ENCODE peak calls at places on chromosomes 3 and 15, in eight cellular contexts. U, M, W, H, L, N, X and K are unnamed samples.
A peak's percentile ranks its signal among the peaks of the same experiment; 100 is the strongest.

GRCh38 chr3:154886437-154886836 is 193.7 kb upstream of the MME start:
- DNase-seq in U (no peak), M (peak; percentile 21), W (no peak), H (peak; percentile 100), L (no peak), N (no peak), X (no peak), K (no peak)

GRCh38 chr15:60392986-60393811 is 4.6 kb downstream of the ANXA2 start:
- DNase-seq in U (no peak), M (peak; percentile 81), W (peak; percentile 98), H (peak; percentile 98), L (peak; percentile 78), N (no peak), X (no peak), K (peak; percentile 85)

GRCh38 chr15:98647026-98647773 is 1.1 kb upstream of the IGF1R start:
- DNase-seq in U (peak; percentile 87), M (peak; percentile 64), W (peak; percentile 91), H (peak; percentile 43), L (peak; percentile 79), N (peak; percentile 67), X (no peak), K (peak; percentile 76)

GRCh38 chr3:64687781-64688515 is at the start of gene ADAMTS9:
- DNase-seq in U (peak; percentile 82), M (peak; percentile 89), W (peak; percentile 35), H (peak; percentile 60), L (peak; percentile 54), N (no peak), X (no peak), K (peak; percentile 73)

GRCh38 chr3:115341208-115341607 is 194.1 kb upstream of the ZBTB20 start:
- DNase-seq in U (no peak), M (no peak), W (peak; percentile 12), H (peak; percentile 78), L (no peak), N (no peak), X (no peak), K (no peak)

GRCh38 chr15:43168192-43169107 is 16.8 kb upstream of the CCNDBP1 start:
- DNase-seq in U (no peak), M (peak; percentile 16), W (no peak), H (peak; percentile 81), L (no peak), N (no peak), X (no peak), K (no peak)

GRCh38 chr15:78012643-78013077 is 64.9 kb downstream of the TBC1D2B start:
- DNase-seq in U (no peak), M (no peak), W (peak; percentile 65), H (no peak), L (peak; percentile 92), N (no peak), X (no peak), K (peak; percentile 85)

GRCh38 chr3:11919390-11919789 is 72.7 kb upstream of the TAMM41 start:
- DNase-seq in U (no peak), M (no peak), W (no peak), H (no peak), L (no peak), N (no peak), X (no peak), K (no peak)

GRCh38 chr15:89421219-89421618 is 75.2 kb downstream of the RHCG start:
- DNase-seq in U (no peak), M (no peak), W (no peak), H (no peak), L (no peak), N (no peak), X (no peak), K (no peak)

GRCh38 chr3:182921665-182922355 is 58.5 kb downstream of the DCUN1D1 start:
- DNase-seq in U (no peak), M (no peak), W (no peak), H (peak; percentile 42), L (no peak), N (no peak), X (no peak), K (no peak)

GRCh38 chr3:65277788-65278187 is 590.0 kb upstream of the ADAMTS9 start:
- DNase-seq in U (peak; percentile 34), M (no peak), W (no peak), H (no peak), L (no peak), N (no peak), X (no peak), K (no peak)

GRCh38 chr15:46127361-46127874 is 492.6 kb downstream of the SQOR start:
- DNase-seq in U (no peak), M (no peak), W (no peak), H (peak; percentile 86), L (no peak), N (no peak), X (no peak), K (no peak)

GRCh38 chr3:112752092-112752512 is 94.6 kb downstream of the CD200R1L start:
- DNase-seq in U (no peak), M (no peak), W (peak; percentile 81), H (peak; percentile 20), L (no peak), N (no peak), X (no peak), K (no peak)

GRCh38 chr15:49145651-49146609 is 9.5 kb downstream of the COPS2 start:
- DNase-seq in U (no peak), M (peak; percentile 26), W (peak; percentile 53), H (peak; percentile 73), L (peak; percentile 25), N (peak; percentile 22), X (no peak), K (peak; percentile 52)

GRCh38 chr3:69446402-69447072 is 60.6 kb upstream of the FRMD4B start:
- DNase-seq in U (no peak), M (no peak), W (no peak), H (no peak), L (no peak), N (no peak), X (no peak), K (no peak)

GRCh38 chr15:89408512-89409183 is 74.0 kb upstream of the POLG start:
- DNase-seq in U (no peak), M (no peak), W (no peak), H (peak; percentile 6), L (no peak), N (no peak), X (no peak), K (no peak)

GRCh38 chr3:94226058-94226457 is 163.2 kb downstream of the NSUN3 start:
- DNase-seq in U (no peak), M (no peak), W (no peak), H (peak; percentile 50), L (no peak), N (no peak), X (no peak), K (no peak)

GRCh38 chr15:76147906-76148553 is 88.2 kb downstream of the TMEM266 start:
- DNase-seq in U (peak; percentile 76), M (no peak), W (peak; percentile 44), H (peak; percentile 29), L (peak; percentile 71), N (peak; percentile 64), X (peak; percentile 39), K (peak; percentile 73)

GRCh38 chr3:125211523-125212095 is 939 bp downstream of the SLC12A8 start:
- DNase-seq in U (no peak), M (no peak), W (no peak), H (no peak), L (no peak), N (no peak), X (no peak), K (no peak)

GRCh38 chr15:43939070-43939469 is 112.3 kb downstream of the WDR76 start:
- DNase-seq in U (no peak), M (no peak), W (peak; percentile 17), H (peak; percentile 33), L (no peak), N (no peak), X (no peak), K (peak; percentile 34)

GRCh38 chr3:171427771-171428320 is 32.4 kb downstream of the TNIK start:
- DNase-seq in U (no peak), M (no peak), W (no peak), H (no peak), L (no peak), N (no peak), X (no peak), K (no peak)

GRCh38 chr3:58120075-58120812 is 90.5 kb downstream of the DNASE1L3 start:
- DNase-seq in U (no peak), M (peak; percentile 37), W (no peak), H (no peak), L (peak; percentile 60), N (no peak), X (no peak), K (no peak)

GRCh38 chr15:90814193-90814811 is 54.1 kb upstream of the FURIN start:
- DNase-seq in U (no peak), M (no peak), W (no peak), H (peak; percentile 38), L (no peak), N (no peak), X (no peak), K (no peak)

GRCh38 chr3:77191014-77191413 is 151.1 kb downstream of the ROBO2 start:
- DNase-seq in U (no peak), M (no peak), W (no peak), H (no peak), L (no peak), N (no peak), X (no peak), K (no peak)
- H3K4me1 ChIP-seq in U (no peaks in the 10 kb centered on the region), M (peaks cover 8% of the 10 kb centered on the region), W (no peaks in the 10 kb centered on the region), H (no peaks in the 10 kb centered on the region), L (no peaks in the 10 kb centered on the region), N (no peaks in the 10 kb centered on the region), X (no peaks in the 10 kb centered on the region), K (no peaks in the 10 kb centered on the region)

GRCh38 chr15:68348064-68348463 is 70.5 kb downstream of the FEM1B start:
- DNase-seq in U (no peak), M (no peak), W (no peak), H (peak; percentile 27), L (no peak), N (no peak), X (no peak), K (no peak)
- H3K4me1 ChIP-seq in U (no peaks in the 10 kb centered on the region), M (peaks cover 15% of the 10 kb centered on the region), W (peaks cover 15% of the 10 kb centered on the region), H (peaks cover 16% of the 10 kb centered on the region), L (no peaks in the 10 kb centered on the region), N (no peaks in the 10 kb centered on the region), X (no peaks in the 10 kb centered on the region), K (no peaks in the 10 kb centered on the region)

DNA sequence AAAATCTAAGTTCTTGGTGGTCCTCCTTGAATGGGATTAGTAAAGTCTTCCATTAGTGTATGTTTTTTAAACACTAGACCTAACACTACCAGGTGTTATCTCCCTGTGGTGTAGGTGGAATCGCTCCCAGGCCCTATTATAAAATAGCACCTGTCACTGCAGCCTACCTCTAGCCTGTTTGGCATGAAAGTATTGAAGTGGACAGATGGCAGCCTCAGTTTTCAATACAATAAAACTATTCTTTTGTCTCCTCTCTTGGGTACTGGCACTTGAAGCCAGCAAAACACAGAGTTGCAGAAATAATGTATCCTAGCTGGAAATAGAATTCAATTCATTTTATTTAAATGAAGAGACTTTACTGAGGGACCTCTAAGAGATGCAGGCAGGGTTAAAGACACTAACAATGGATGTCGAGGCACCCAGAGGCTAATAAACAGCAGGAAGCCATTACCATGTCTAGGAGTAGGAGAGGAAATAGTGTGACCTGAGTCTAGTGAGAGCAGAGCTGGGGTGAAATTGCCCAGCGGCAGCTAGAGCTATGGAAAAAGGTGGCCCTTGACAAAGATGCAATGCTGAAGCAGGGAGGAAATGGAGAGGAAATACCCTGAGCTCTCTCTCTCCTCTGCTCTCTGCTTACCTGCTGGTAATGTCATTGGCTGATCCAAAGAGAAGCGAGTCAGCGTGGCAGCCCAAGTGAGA is 49.1 kb upstream of the TMEM158 start:
- DNase-seq in U (no peak), M (no peak), W (no peak), H (no peak), L (no peak), N (no peak), X (no peak), K (no peak)
- H3K4me1 ChIP-seq in U (no peaks in the 10 kb centered on the region), M (no peaks in the 10 kb centered on the region), W (peaks cover 6% of the 10 kb centered on the region), H (peaks cover 7% of the 10 kb centered on the region), L (no peaks in the 10 kb centered on the region), N (no peaks in the 10 kb centered on the region), X (no peaks in the 10 kb centered on the region), K (no peaks in the 10 kb centered on the region)

GRCh38 chr3:4825572-4826236 is 153.5 kb upstream of the BHLHE40 start:
- DNase-seq in U (no peak), M (peak; percentile 67), W (peak; percentile 87), H (no peak), L (peak; percentile 37), N (peak; percentile 17), X (no peak), K (peak; percentile 81)
- H3K4me1 ChIP-seq in U (peaks cover 2% of the 10 kb centered on the region), M (peaks cover 47% of the 10 kb centered on the region), W (peaks cover 72% of the 10 kb centered on the region), H (peaks cover 5% of the 10 kb centered on the region), L (peaks cover 24% of the 10 kb centered on the region), N (peaks cover 85% of the 10 kb centered on the region), X (peaks cover 96% of the 10 kb centered on the region), K (peaks cover 28% of the 10 kb centered on the region)